ENCODE peak calls at places on chromosomes 6 and 20, in eight cellular contexts. One of them, this sample, is unnamed. For H3K27me3, the result is how much of the 10 kb centered on the place peaks cover.

GRCh38 chr6:142566628-142567396 is 265.0 kb downstream of the ADGRG6 start:
- DNase-seq in HL-60: peak
- DNase-seq in lung: peak
- DNase-seq in psoas muscle: no peak
- DNase-seq in IMR-90: peak
- DNase-seq in left lung: no peak
- DNase-seq in adrenal gland: peak
- DNase-seq in stomach: peak
- DNase-seq in this sample: peak

GRCh38 chr20:24376523-24377085 is 92.8 kb upstream of the SYNDIG1 start:
- DNase-seq in stomach: no peak
- DNase-seq in lung: no peak
- DNase-seq in left lung: no peak
- DNase-seq in psoas muscle: no peak
- DNase-seq in adrenal gland: no peak
- DNase-seq in IMR-90: peak
- DNase-seq in HL-60: no peak
- DNase-seq in this sample: no peak

GRCh38 chr20:38935285-38935684 is 9.1 kb downstream of the FAM83D start:
- DNase-seq in IMR-90: no peak
- DNase-seq in adrenal gland: no peak
- DNase-seq in lung: no peak
- DNase-seq in psoas muscle: no peak
- DNase-seq in stomach: no peak
- DNase-seq in left lung: no peak
- DNase-seq in HL-60: no peak
- DNase-seq in this sample: no peak

GRCh38 chr6:16236648-16237199 is 1.7 kb upstream of the GMPR start:
- DNase-seq in adrenal gland: peak
- DNase-seq in psoas muscle: no peak
- DNase-seq in HL-60: no peak
- DNase-seq in lung: peak
- DNase-seq in left lung: peak
- DNase-seq in IMR-90: peak
- DNase-seq in stomach: peak
- DNase-seq in this sample: no peak

GRCh38 chr20:40797425-40797824 is 108.4 kb upstream of the MAFB start:
- DNase-seq in adrenal gland: no peak
- DNase-seq in psoas muscle: no peak
- DNase-seq in HL-60: no peak
- DNase-seq in IMR-90: peak
- DNase-seq in stomach: peak
- DNase-seq in lung: no peak
- DNase-seq in left lung: no peak
- DNase-seq in this sample: no peak

GRCh38 chr6:127249619-127250018 is 17.0 kb upstream of the RNF146 start:
- DNase-seq in left lung: no peak
- DNase-seq in psoas muscle: no peak
- DNase-seq in lung: no peak
- DNase-seq in stomach: no peak
- DNase-seq in IMR-90: no peak
- DNase-seq in adrenal gland: no peak
- DNase-seq in HL-60: no peak
- DNase-seq in this sample: no peak

GRCh38 chr6:159952289-159953005 is 16.4 kb upstream of the IGF2R start:
- DNase-seq in HL-60: no peak
- DNase-seq in lung: peak
- DNase-seq in IMR-90: no peak
- DNase-seq in stomach: no peak
- DNase-seq in psoas muscle: no peak
- DNase-seq in left lung: no peak
- DNase-seq in adrenal gland: no peak
- DNase-seq in this sample: no peak

GRCh38 chr20:20463933-20464374 is 96.0 kb downstream of the INSM1 start:
- DNase-seq in lung: no peak
- DNase-seq in HL-60: no peak
- DNase-seq in IMR-90: no peak
- DNase-seq in left lung: no peak
- DNase-seq in stomach: no peak
- DNase-seq in adrenal gland: no peak
- DNase-seq in psoas muscle: no peak
- DNase-seq in this sample: no peak

GRCh38 chr6:14235653-14236356 is 118.2 kb downstream of the CD83 start:
- DNase-seq in lung: no peak
- DNase-seq in HL-60: no peak
- DNase-seq in IMR-90: no peak
- DNase-seq in stomach: no peak
- DNase-seq in left lung: no peak
- DNase-seq in adrenal gland: no peak
- DNase-seq in psoas muscle: no peak
- DNase-seq in this sample: no peak

GRCh38 chr6:142482973-142483372 is 181.2 kb downstream of the ADGRG6 start:
- DNase-seq in IMR-90: peak
- DNase-seq in adrenal gland: no peak
- DNase-seq in stomach: no peak
- DNase-seq in HL-60: peak
- DNase-seq in psoas muscle: no peak
- DNase-seq in lung: no peak
- DNase-seq in left lung: no peak
- DNase-seq in this sample: no peak

GRCh38 chr6:37809144-37809543 is 10.4 kb upstream of the ZFAND3 start:
- DNase-seq in psoas muscle: peak
- DNase-seq in adrenal gland: peak
- DNase-seq in lung: no peak
- DNase-seq in left lung: no peak
- DNase-seq in HL-60: no peak
- DNase-seq in stomach: no peak
- DNase-seq in IMR-90: peak
- DNase-seq in this sample: no peak

GRCh38 chr6:100344321-100344720 is 120.4 kb downstream of the SIM1 start:
- DNase-seq in stomach: no peak
- DNase-seq in lung: no peak
- DNase-seq in adrenal gland: no peak
- DNase-seq in psoas muscle: no peak
- DNase-seq in left lung: no peak
- DNase-seq in HL-60: no peak
- DNase-seq in IMR-90: no peak
- DNase-seq in this sample: no peak

GRCh38 chr20:50152394-50153152 is 950 bp downstream of the PEDS1 start:
- DNase-seq in left lung: no peak
- DNase-seq in stomach: no peak
- DNase-seq in lung: no peak
- DNase-seq in psoas muscle: no peak
- DNase-seq in IMR-90: no peak
- DNase-seq in adrenal gland: no peak
- DNase-seq in HL-60: no peak
- DNase-seq in this sample: no peak

GRCh38 chr20:58056021-58056591 is 172.3 kb downstream of the ANKRD60 start:
- DNase-seq in left lung: no peak
- DNase-seq in HL-60: no peak
- DNase-seq in stomach: no peak
- DNase-seq in adrenal gland: no peak
- DNase-seq in lung: no peak
- DNase-seq in IMR-90: no peak
- DNase-seq in psoas muscle: no peak
- DNase-seq in this sample: no peak

GRCh38 chr6:109490708-109491107 is 7.7 kb upstream of the ZBTB24 start:
- DNase-seq in HL-60: no peak
- DNase-seq in adrenal gland: no peak
- DNase-seq in lung: no peak
- DNase-seq in stomach: no peak
- DNase-seq in psoas muscle: no peak
- DNase-seq in left lung: no peak
- DNase-seq in IMR-90: no peak
- DNase-seq in this sample: no peak

GRCh38 chr6:15956205-15957106 is 172.4 kb upstream of the MYLIP start:
- DNase-seq in stomach: no peak
- DNase-seq in adrenal gland: no peak
- DNase-seq in psoas muscle: no peak
- DNase-seq in IMR-90: no peak
- DNase-seq in left lung: peak
- DNase-seq in HL-60: no peak
- DNase-seq in lung: peak
- DNase-seq in this sample: no peak

GRCh38 chr6:110682460-110682853 is 132.8 kb downstream of the CDK19 start:
- DNase-seq in lung: peak
- DNase-seq in stomach: peak
- DNase-seq in psoas muscle: no peak
- DNase-seq in left lung: peak
- DNase-seq in HL-60: peak
- DNase-seq in IMR-90: peak
- DNase-seq in adrenal gland: peak
- DNase-seq in this sample: peak

GRCh38 chr6:294656-295565 is 2.6 kb downstream of the DUSP22 start:
- DNase-seq in IMR-90: no peak
- DNase-seq in HL-60: no peak
- DNase-seq in left lung: no peak
- DNase-seq in psoas muscle: no peak
- DNase-seq in adrenal gland: no peak
- DNase-seq in lung: no peak
- DNase-seq in stomach: no peak
- DNase-seq in this sample: no peak

GRCh38 chr6:135087403-135087802 is 32.8 kb upstream of the HBS1L start:
- DNase-seq in left lung: no peak
- DNase-seq in adrenal gland: no peak
- DNase-seq in IMR-90: no peak
- DNase-seq in HL-60: no peak
- DNase-seq in lung: no peak
- DNase-seq in psoas muscle: no peak
- DNase-seq in stomach: no peak
- DNase-seq in this sample: no peak

GRCh38 chr20:50438986-50439407 is 71.2 kb upstream of the PTPN1 start:
- DNase-seq in adrenal gland: no peak
- DNase-seq in stomach: no peak
- DNase-seq in left lung: no peak
- DNase-seq in psoas muscle: no peak
- DNase-seq in IMR-90: peak
- DNase-seq in HL-60: no peak
- DNase-seq in lung: no peak
- DNase-seq in this sample: no peak

GRCh38 chr20:23636908-23637281 is 860 bp downstream of the CST3 start:
- DNase-seq in left lung: no peak
- DNase-seq in stomach: no peak
- DNase-seq in psoas muscle: no peak
- DNase-seq in lung: no peak
- DNase-seq in HL-60: no peak
- DNase-seq in IMR-90: no peak
- DNase-seq in adrenal gland: no peak
- DNase-seq in this sample: no peak

GRCh38 chr6:26045046-26045938 is 41.9 kb upstream of the HFE start:
- DNase-seq in stomach: peak
- DNase-seq in adrenal gland: peak
- DNase-seq in left lung: peak
- DNase-seq in psoas muscle: peak
- DNase-seq in IMR-90: peak
- DNase-seq in lung: peak
- DNase-seq in HL-60: no peak
- DNase-seq in this sample: peak

GRCh38 chr6:170096191-170096802 is 194.6 kb downstream of the DLL1 start:
- DNase-seq in IMR-90: no peak
- DNase-seq in lung: no peak
- DNase-seq in HL-60: no peak
- DNase-seq in left lung: no peak
- DNase-seq in adrenal gland: peak
- DNase-seq in psoas muscle: peak
- DNase-seq in stomach: peak
- DNase-seq in this sample: no peak

GRCh38 chr6:11551053-11551452 is 13.5 kb downstream of the TMEM170B start:
- DNase-seq in psoas muscle: no peak
- DNase-seq in HL-60: no peak
- DNase-seq in adrenal gland: no peak
- DNase-seq in left lung: no peak
- DNase-seq in stomach: no peak
- DNase-seq in IMR-90: no peak
- DNase-seq in lung: no peak
- DNase-seq in this sample: no peak
- H3K27ac ChIP-seq in psoas muscle: no peak
- H3K27ac ChIP-seq in HL-60: peak
- H3K27ac ChIP-seq in adrenal gland: no peak
- H3K27ac ChIP-seq in left lung: peak
- H3K27ac ChIP-seq in stomach: no peak
- H3K27ac ChIP-seq in IMR-90: no peak
- H3K27ac ChIP-seq in lung: no peak
- H3K27ac ChIP-seq in this sample: no peak

GRCh38 chr6:73418081-73418741 is 23.6 kb downstream of the DDX43 start:
- DNase-seq in left lung: no peak
- DNase-seq in stomach: no peak
- DNase-seq in adrenal gland: no peak
- DNase-seq in IMR-90: peak
- DNase-seq in psoas muscle: no peak
- DNase-seq in lung: no peak
- DNase-seq in HL-60: no peak
- DNase-seq in this sample: no peak

GRCh38 chr6:73409395-73409794 is 14.8 kb downstream of the DDX43 start:
- DNase-seq in HL-60: no peak
- DNase-seq in psoas muscle: no peak
- DNase-seq in left lung: no peak
- DNase-seq in IMR-90: peak
- DNase-seq in lung: no peak
- DNase-seq in adrenal gland: no peak
- DNase-seq in stomach: no peak
- DNase-seq in this sample: no peak

GRCh38 chr6:73413102-73413501 is 18.5 kb downstream of the DDX43 start:
- DNase-seq in HL-60: no peak
- DNase-seq in lung: no peak
- DNase-seq in adrenal gland: no peak
- DNase-seq in IMR-90: no peak
- DNase-seq in psoas muscle: no peak
- DNase-seq in stomach: no peak
- DNase-seq in left lung: no peak
- DNase-seq in this sample: no peak
- H3K27me3 ChIP-seq in HL-60: under half
- H3K27me3 ChIP-seq in lung: under half
- H3K27me3 ChIP-seq in adrenal gland: under half
- H3K27me3 ChIP-seq in IMR-90: under half
- H3K27me3 ChIP-seq in psoas muscle: under half
- H3K27me3 ChIP-seq in stomach: under half
- H3K27me3 ChIP-seq in left lung: under half
- H3K27me3 ChIP-seq in this sample: under half

GRCh38 chr20:34710861-34711574 is 6.9 kb downstream of the TP53INP2 start:
- DNase-seq in stomach: no peak
- DNase-seq in left lung: no peak
- DNase-seq in IMR-90: no peak
- DNase-seq in HL-60: no peak
- DNase-seq in psoas muscle: no peak
- DNase-seq in lung: no peak
- DNase-seq in adrenal gland: no peak
- DNase-seq in this sample: no peak
- H3K27ac ChIP-seq in stomach: no peak
- H3K27ac ChIP-seq in left lung: no peak
- H3K27ac ChIP-seq in IMR-90: no peak
- H3K27ac ChIP-seq in HL-60: no peak
- H3K27ac ChIP-seq in psoas muscle: peak
- H3K27ac ChIP-seq in lung: no peak
- H3K27ac ChIP-seq in adrenal gland: peak
- H3K27ac ChIP-seq in this sample: no peak

GRCh38 chr20:2701671-2702081 is 9.1 kb downstream of the EBF4 start:
- DNase-seq in IMR-90: no peak
- DNase-seq in lung: peak
- DNase-seq in HL-60: no peak
- DNase-seq in left lung: no peak
- DNase-seq in adrenal gland: no peak
- DNase-seq in stomach: no peak
- DNase-seq in psoas muscle: no peak
- DNase-seq in this sample: no peak
- H3K27me3 ChIP-seq in IMR-90: half or more
- H3K27me3 ChIP-seq in lung: under half
- H3K27me3 ChIP-seq in HL-60: under half
- H3K27me3 ChIP-seq in left lung: under half
- H3K27me3 ChIP-seq in adrenal gland: under half
- H3K27me3 ChIP-seq in stomach: under half
- H3K27me3 ChIP-seq in psoas muscle: under half
- H3K27me3 ChIP-seq in this sample: under half